ENCODE peak calls at places on chromosomes 12 and 14, in seven cellular contexts. K is stomach, X is suprapubic skin, G is AG04450, R is tibial nerve, B is neuronal stem cell, V is adrenal gland. P is an unnamed sample.

GRCh38 chr12:54040148-54040494 is 7.3 kb downstream of the HOXC5 start:
- DNase-seq in K (no peak), X (no peak), G (no peak), R (peak), B (no peak), V (no peak), P (no peak)

GRCh38 chr14:84482256-84483071 is 1047.5 kb upstream of the FLRT2 start:
- DNase-seq in K (no peak), X (no peak), G (peak), R (no peak), B (peak), V (no peak), P (no peak)

GRCh38 chr12:34526946-34527345 is 504.6 kb downstream of the ALG10 start:
- DNase-seq in K (no peak), X (no peak), G (no peak), R (no peak), B (no peak), V (no peak), P (no peak)

GRCh38 chr12:54374555-54375257 is 9.8 kb downstream of the ZNF385A start:
- DNase-seq in K (no peak), X (no peak), G (no peak), R (no peak), B (no peak), V (no peak), P (no peak)

GRCh38 chr14:101080922-101081593 is 177.5 kb upstream of the RTL1 start:
- DNase-seq in K (no peak), X (no peak), G (no peak), R (no peak), B (no peak), V (no peak), P (no peak)

GRCh38 chr12:121240484-121241202 is 30.7 kb downstream of the P2RX4 start:
- DNase-seq in K (peak), X (peak), G (no peak), R (peak), B (no peak), V (peak), P (no peak)

GRCh38 chr12:51419473-51420228 is 5.0 kb upstream of the SLC4A8 start:
- DNase-seq in K (no peak), X (no peak), G (no peak), R (no peak), B (no peak), V (no peak), P (no peak)

GRCh38 chr12:58930770-58931324 is 10.5 kb upstream of the LRIG3 start:
- DNase-seq in K (no peak), X (no peak), G (no peak), R (no peak), B (no peak), V (no peak), P (no peak)

GRCh38 chr14:61475316-61475715 is 153.9 kb downstream of the PRKCH start:
- DNase-seq in K (no peak), X (no peak), G (peak), R (no peak), B (peak), V (no peak), P (no peak)

GRCh38 chr12:11836282-11836963 is 186.9 kb downstream of the ETV6 start:
- DNase-seq in K (peak), X (no peak), G (no peak), R (no peak), B (no peak), V (peak), P (no peak)

GRCh38 chr14:75079521-75079920 is 10.1 kb downstream of the ZC2HC1C start:
- DNase-seq in K (no peak), X (no peak), G (no peak), R (no peak), B (no peak), V (no peak), P (no peak)

GRCh38 chr12:13154027-13154538 is 42.4 kb upstream of the EMP1 start:
- DNase-seq in K (no peak), X (no peak), G (no peak), R (no peak), B (no peak), V (no peak), P (no peak)

GRCh38 chr12:14950982-14951746 is 10.2 kb downstream of the ARHGDIB start:
- DNase-seq in K (no peak), X (no peak), G (no peak), R (no peak), B (peak), V (peak), P (no peak)

GRCh38 chr12:100184549-100184948 is 16.1 kb upstream of the ACTR6 start:
- DNase-seq in K (no peak), X (no peak), G (no peak), R (no peak), B (no peak), V (no peak), P (no peak)

GRCh38 chr12:77032406-77032805 is 33.0 kb downstream of the E2F7 start:
- DNase-seq in K (no peak), X (no peak), G (no peak), R (no peak), B (no peak), V (no peak), P (no peak)
- H3K27ac ChIP-seq in K (no peak), X (no peak), G (peak), R (no peak), B (no peak), V (no peak), P (no peak)

DNA sequence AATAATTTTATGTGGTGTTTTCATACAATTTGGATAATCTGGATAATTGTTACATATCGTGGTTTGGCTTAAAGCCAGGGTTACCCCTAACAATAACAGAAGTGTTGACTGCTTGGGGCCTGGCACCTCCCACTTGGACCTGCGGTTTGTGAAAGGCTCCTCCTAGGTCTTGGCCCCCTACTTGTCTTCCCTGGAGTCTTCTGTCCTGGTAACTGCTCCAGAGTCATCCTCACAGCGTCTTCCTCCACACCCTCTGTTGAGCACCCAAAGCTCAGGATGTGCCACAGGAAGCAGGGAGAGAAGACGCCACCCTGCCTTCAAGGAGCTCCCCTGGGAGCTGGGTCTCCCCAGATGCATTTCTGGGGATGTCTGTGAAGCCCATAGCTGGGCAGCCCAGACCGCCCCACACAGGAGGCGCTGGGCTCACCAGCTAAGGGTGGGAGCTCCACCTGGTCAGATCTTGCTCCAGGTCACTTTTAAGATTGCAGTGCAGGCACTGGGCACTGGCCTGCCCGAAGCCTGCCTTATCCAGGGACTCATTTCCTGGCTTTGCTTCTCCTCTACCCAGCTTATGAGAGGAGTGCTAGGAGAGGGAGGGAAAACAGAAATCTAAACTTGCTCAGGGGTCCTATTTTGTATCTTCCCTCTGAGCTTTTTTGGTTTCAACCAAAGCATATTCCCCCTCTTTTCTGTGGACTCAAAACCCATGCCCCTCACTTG is 98.2 kb downstream of the ZFP36L1 start:
- DNase-seq in K (no peak), X (peak), G (no peak), R (no peak), B (no peak), V (no peak), P (no peak)
- H3K27ac ChIP-seq in K (peak), X (peak), G (peak), R (no peak), B (no peak), V (no peak), P (no peak)

GRCh38 chr12:66149702-66150398 is 19.3 kb upstream of the LLPH start:
- DNase-seq in K (peak), X (no peak), G (no peak), R (peak), B (no peak), V (peak), P (no peak)
- H3K27ac ChIP-seq in K (peak), X (no peak), G (no peak), R (no peak), B (no peak), V (no peak), P (no peak)

DNA sequence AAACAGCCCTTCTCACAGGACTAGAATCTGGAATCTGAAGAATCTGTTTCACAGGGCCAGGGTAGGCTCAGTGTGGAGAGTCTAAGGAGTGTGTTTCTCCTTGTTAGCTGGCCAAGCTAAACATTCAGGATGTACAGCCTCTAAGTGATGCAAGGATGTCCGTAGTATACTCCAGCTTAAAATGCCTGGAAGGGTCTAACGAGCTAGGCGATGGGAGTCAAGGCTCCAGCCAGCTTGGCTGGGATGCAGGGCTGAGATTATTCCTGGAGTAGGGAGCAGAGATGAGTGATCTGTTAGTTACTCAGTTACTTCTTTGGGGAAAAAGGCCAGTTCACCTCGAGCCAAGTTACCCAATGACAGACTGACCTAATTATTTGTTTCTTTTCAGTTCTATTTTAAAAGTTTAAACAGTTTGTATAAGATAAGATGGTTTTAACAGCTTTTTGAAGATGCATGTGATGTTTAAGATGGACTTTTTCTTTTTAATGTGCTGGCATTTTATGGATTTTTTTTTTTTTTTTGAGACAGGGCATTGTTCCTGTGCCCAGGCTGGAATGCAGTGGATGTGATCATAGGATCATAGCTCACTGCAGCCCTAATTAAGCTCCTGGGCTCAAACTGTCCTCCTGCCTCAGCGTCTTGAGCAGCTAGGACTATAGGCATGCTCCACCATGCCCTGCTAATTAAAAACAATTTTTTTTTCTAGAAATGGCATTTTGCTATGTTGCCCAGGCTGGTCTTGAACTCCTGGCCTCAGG is 41.1 kb downstream of the SYNE2 start:
- DNase-seq in K (peak), X (no peak), G (peak), R (peak), B (no peak), V (peak), P (no peak)
- H3K27ac ChIP-seq in K (peak), X (peak), G (peak), R (peak), B (peak), V (no peak), P (no peak)

GRCh38 chr12:101713059-101713682 is 15.7 kb downstream of the CHPT1 start:
- DNase-seq in K (peak), X (no peak), G (no peak), R (peak), B (peak), V (peak), P (no peak)
- H3K27ac ChIP-seq in K (peak), X (peak), G (no peak), R (peak), B (no peak), V (peak), P (peak)

GRCh38 chr14:91231446-91231845 is 13.1 kb downstream of the GPR68 start:
- DNase-seq in K (no peak), X (no peak), G (no peak), R (no peak), B (no peak), V (no peak), P (no peak)
- H3K27ac ChIP-seq in K (peak), X (no peak), G (no peak), R (no peak), B (no peak), V (no peak), P (no peak)

DNA sequence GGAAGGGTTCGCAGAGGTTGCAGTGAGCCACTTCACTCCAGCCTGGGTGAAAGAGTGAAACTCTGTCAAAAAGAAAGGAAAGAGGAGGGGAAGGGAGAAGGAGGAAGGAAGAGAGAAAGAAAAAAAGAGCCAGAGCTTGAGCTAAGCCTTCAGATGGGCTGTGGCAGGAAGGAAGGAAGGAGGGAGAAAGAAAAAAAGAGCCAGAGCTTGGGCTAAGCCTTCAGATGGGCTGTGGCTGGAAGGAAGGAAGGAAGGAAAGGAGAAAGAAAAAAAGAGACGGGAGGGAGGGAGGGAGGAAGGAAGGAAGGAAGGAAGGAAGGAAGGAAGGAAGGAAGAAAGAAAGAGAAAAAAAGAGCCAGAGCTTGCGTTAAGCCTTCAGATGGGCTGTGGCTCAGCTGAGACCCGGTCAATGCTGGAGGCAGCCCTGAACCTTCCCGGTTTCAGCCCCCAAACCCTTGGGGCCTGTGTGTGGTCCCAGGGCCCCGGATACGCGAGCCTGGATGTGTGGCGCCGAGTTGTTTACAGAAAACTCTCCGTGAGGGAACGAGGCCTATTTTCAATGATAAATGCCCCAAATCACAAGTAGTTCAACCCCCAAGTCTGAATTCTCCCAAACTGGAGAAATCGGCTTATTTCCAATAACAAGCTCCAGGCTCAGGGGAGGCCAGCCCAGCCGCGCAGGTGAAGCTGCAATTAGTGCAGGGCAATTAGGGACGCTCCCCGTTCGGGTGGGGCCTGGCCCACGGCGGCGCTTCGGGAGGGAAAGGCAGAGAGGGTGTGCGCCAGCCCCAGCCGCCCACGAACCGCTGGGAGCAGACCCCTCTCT is 13.8 kb upstream of the ANKRD9 start:
- DNase-seq in K (no peak), X (no peak), G (no peak), R (no peak), B (no peak), V (no peak), P (no peak)
- H3K27ac ChIP-seq in K (peak), X (no peak), G (no peak), R (peak), B (no peak), V (no peak), P (no peak)